ENCODE peak calls at places on chromosomes 2 and 18, in seven cellular contexts. One of them, this sample, is unnamed.

GRCh38 chr2:160338891-160339290 is 138.8 kb upstream of the ITGB6 start:
- DNase-seq in heart left ventricle: no peak
- DNase-seq in tibial nerve: peak
- DNase-seq in adrenal gland: peak
- DNase-seq in body of pancreas: no peak
- DNase-seq in stomach: no peak
- DNase-seq in IMR-90: peak
- DNase-seq in this sample: peak

GRCh38 chr2:3780477-3781402 is 77.4 kb downstream of the DCDC2C start:
- DNase-seq in stomach: peak
- DNase-seq in tibial nerve: peak
- DNase-seq in body of pancreas: peak
- DNase-seq in IMR-90: peak
- DNase-seq in adrenal gland: peak
- DNase-seq in heart left ventricle: peak
- DNase-seq in this sample: peak

GRCh38 chr2:163133602-163134001 is 295.0 kb upstream of the KCNH7 start:
- DNase-seq in tibial nerve: no peak
- DNase-seq in body of pancreas: no peak
- DNase-seq in heart left ventricle: no peak
- DNase-seq in adrenal gland: no peak
- DNase-seq in stomach: no peak
- DNase-seq in IMR-90: no peak
- DNase-seq in this sample: no peak

GRCh38 chr2:43133708-43134570 is 92.5 kb downstream of the ZFP36L2 start:
- DNase-seq in body of pancreas: peak
- DNase-seq in stomach: peak
- DNase-seq in IMR-90: no peak
- DNase-seq in tibial nerve: no peak
- DNase-seq in heart left ventricle: peak
- DNase-seq in adrenal gland: peak
- DNase-seq in this sample: no peak

GRCh38 chr2:45745231-45745630 is 93.8 kb downstream of the PRKCE start:
- DNase-seq in stomach: no peak
- DNase-seq in body of pancreas: no peak
- DNase-seq in IMR-90: no peak
- DNase-seq in heart left ventricle: no peak
- DNase-seq in adrenal gland: no peak
- DNase-seq in tibial nerve: no peak
- DNase-seq in this sample: no peak

GRCh38 chr2:7627587-7627986 is 710.4 kb downstream of the RNF144A start:
- DNase-seq in heart left ventricle: no peak
- DNase-seq in IMR-90: peak
- DNase-seq in adrenal gland: no peak
- DNase-seq in body of pancreas: no peak
- DNase-seq in tibial nerve: no peak
- DNase-seq in stomach: no peak
- DNase-seq in this sample: no peak

GRCh38 chr18:79512461-79513380 is 117.0 kb downstream of the NFATC1 start:
- DNase-seq in stomach: peak
- DNase-seq in tibial nerve: no peak
- DNase-seq in IMR-90: no peak
- DNase-seq in body of pancreas: no peak
- DNase-seq in adrenal gland: no peak
- DNase-seq in heart left ventricle: peak
- DNase-seq in this sample: peak

GRCh38 chr18:76821356-76821874 is 942 bp upstream of the ZNF236 start:
- DNase-seq in body of pancreas: no peak
- DNase-seq in stomach: no peak
- DNase-seq in tibial nerve: no peak
- DNase-seq in adrenal gland: no peak
- DNase-seq in IMR-90: no peak
- DNase-seq in heart left ventricle: no peak
- DNase-seq in this sample: no peak

GRCh38 chr2:3233877-3234276 is 143.7 kb downstream of the EIPR1 start:
- DNase-seq in heart left ventricle: no peak
- DNase-seq in stomach: peak
- DNase-seq in body of pancreas: no peak
- DNase-seq in IMR-90: no peak
- DNase-seq in tibial nerve: no peak
- DNase-seq in adrenal gland: no peak
- DNase-seq in this sample: no peak

GRCh38 chr2:116917196-116917595 is 897.3 kb upstream of the DDX18 start:
- DNase-seq in IMR-90: no peak
- DNase-seq in heart left ventricle: no peak
- DNase-seq in tibial nerve: no peak
- DNase-seq in body of pancreas: no peak
- DNase-seq in stomach: no peak
- DNase-seq in adrenal gland: no peak
- DNase-seq in this sample: no peak

GRCh38 chr18:61854578-61854977 is 38.2 kb downstream of the RNF152 start:
- DNase-seq in IMR-90: peak
- DNase-seq in tibial nerve: no peak
- DNase-seq in heart left ventricle: no peak
- DNase-seq in stomach: no peak
- DNase-seq in adrenal gland: no peak
- DNase-seq in body of pancreas: no peak
- DNase-seq in this sample: no peak

GRCh38 chr2:32991091-32991845 is 44.5 kb downstream of the LTBP1 start:
- DNase-seq in body of pancreas: no peak
- DNase-seq in heart left ventricle: no peak
- DNase-seq in tibial nerve: no peak
- DNase-seq in IMR-90: no peak
- DNase-seq in stomach: no peak
- DNase-seq in adrenal gland: no peak
- DNase-seq in this sample: no peak

GRCh38 chr2:26540977-26541376 is 63.1 kb upstream of the OTOF start:
- DNase-seq in tibial nerve: no peak
- DNase-seq in adrenal gland: no peak
- DNase-seq in stomach: no peak
- DNase-seq in body of pancreas: no peak
- DNase-seq in IMR-90: no peak
- DNase-seq in heart left ventricle: no peak
- DNase-seq in this sample: no peak

DNA sequence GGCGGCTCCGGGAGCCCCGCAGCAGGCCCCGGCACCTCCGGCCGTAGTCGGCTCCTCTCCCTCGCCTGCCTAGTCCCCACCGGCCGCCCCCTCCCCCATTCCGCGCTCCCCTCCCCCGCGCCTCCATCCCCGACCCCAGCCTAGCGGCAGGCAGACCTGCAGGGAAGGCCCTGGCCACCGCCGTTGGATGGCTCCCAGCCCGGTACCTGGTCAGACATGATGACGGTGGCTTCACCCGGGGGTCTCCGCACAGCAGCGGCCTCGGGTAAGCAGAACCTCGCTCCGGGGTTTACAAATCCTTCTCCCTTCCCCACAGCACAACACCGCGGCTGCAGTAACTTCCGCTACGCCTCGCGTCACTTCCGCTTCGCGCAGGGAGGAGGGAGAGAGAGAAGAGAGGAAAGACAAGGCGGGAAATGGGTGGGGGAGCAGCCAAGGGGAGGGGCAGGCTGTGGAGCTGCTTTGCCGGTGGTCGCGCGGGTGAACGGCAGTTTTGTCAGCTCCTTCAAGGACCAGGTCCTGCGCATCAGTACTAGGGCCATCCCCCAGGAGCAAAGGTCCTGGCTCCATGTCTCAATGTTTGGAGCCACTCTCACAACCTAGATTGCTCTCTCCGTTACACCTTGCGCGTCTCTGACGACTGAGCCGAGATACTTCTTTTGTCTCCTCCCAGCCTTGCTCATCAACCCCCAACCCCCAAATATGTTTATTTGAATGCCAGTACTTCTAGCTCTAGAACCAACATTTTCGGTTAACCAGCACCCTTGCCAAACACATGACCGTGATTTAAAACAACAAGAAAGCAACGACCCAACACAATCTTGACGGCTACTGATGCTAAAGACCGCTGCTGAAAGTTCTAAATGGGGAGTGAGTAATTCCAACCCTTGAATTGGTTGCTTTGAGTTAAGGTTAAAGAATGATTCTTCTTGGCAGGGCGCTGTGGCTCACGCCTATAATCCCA is at the start of gene SUMO1:
- DNase-seq in heart left ventricle: peak
- DNase-seq in stomach: peak
- DNase-seq in tibial nerve: peak
- DNase-seq in adrenal gland: peak
- DNase-seq in IMR-90: peak
- DNase-seq in body of pancreas: peak
- DNase-seq in this sample: peak
- TF ChIP-seq POLR2A in heart left ventricle: peak
- TF ChIP-seq POLR2A in stomach: no peak
- TF ChIP-seq POLR2A in tibial nerve: no peak
- TF ChIP-seq POLR2A in adrenal gland: peak
- TF ChIP-seq POLR2A in IMR-90: no peak
- TF ChIP-seq POLR2A in body of pancreas: no peak
- TF ChIP-seq POLR2A in this sample: no peak

GRCh38 chr2:222651721-222652420 is 4.0 kb downstream of the FARSB start:
- DNase-seq in heart left ventricle: no peak
- DNase-seq in IMR-90: peak
- DNase-seq in stomach: no peak
- DNase-seq in body of pancreas: no peak
- DNase-seq in tibial nerve: no peak
- DNase-seq in adrenal gland: no peak
- DNase-seq in this sample: no peak
- H3K27ac ChIP-seq in heart left ventricle: no peak
- H3K27ac ChIP-seq in IMR-90: no peak
- H3K27ac ChIP-seq in stomach: no peak
- H3K27ac ChIP-seq in body of pancreas: no peak
- H3K27ac ChIP-seq in tibial nerve: no peak
- H3K27ac ChIP-seq in adrenal gland: no peak
- H3K27ac ChIP-seq in this sample: no peak

DNA sequence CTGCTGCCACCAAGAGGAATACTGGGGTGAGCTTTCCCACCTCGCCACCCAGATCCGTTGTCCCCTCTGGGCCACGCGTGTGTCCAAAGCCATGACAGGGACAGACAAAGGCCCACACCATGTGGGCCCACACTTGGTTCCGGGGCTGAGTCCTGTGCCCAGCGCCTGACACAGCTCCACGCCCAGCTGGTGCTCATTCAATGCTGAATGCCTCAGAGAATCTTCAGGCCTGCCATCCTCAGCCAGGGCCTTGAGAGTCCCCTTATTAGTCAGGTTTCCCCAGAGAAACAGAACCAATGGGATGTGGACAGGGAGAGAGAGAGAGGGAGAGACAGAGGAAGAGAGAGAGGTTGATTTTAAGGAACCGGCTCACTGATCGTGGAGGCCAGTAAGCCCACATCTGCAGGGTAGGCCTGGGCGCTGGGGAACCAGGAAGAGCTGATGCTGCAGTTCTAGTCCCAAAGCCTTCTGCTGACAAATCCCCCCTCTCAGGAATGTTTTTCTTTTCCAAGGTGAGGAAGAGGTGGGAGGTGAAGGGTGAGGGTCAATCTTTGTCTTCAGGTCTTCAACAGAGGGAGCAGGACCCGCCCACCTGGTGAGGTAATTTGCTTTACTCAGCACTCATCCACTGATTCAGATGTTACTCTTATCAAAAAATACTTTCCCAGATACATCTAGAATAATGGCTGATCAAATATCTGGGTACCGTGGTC is 10.2 kb upstream of the SPATA3 start:
- DNase-seq in body of pancreas: no peak
- DNase-seq in stomach: no peak
- DNase-seq in heart left ventricle: no peak
- DNase-seq in IMR-90: no peak
- DNase-seq in tibial nerve: no peak
- DNase-seq in adrenal gland: no peak
- DNase-seq in this sample: no peak
- TF ChIP-seq POLR2A in body of pancreas: no peak
- TF ChIP-seq POLR2A in stomach: no peak
- TF ChIP-seq POLR2A in heart left ventricle: no peak
- TF ChIP-seq POLR2A in IMR-90: no peak
- TF ChIP-seq POLR2A in tibial nerve: no peak
- TF ChIP-seq POLR2A in adrenal gland: no peak
- TF ChIP-seq POLR2A in this sample: no peak

DNA sequence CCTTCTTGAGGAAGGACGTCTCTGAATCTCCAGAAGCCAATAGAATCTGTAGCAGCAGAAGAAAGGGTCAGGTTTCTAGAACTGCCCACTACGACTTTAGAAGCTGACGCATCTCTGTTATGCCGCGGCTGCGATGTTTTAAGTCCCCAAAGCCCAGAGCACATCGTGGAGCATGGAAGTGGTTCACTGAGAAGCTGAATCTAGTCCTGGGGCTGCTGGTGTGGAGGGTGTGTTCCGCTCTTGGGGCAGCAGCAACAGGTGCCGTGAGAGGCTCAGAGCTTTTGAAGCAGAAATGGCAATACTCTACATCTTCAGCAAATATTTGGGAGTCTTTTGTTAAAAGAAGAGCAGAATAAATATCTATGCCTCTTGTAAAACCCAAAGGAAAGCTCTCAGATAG is 48.9 kb upstream of the RMDN2 start:
- DNase-seq in body of pancreas: no peak
- DNase-seq in tibial nerve: no peak
- DNase-seq in heart left ventricle: no peak
- DNase-seq in stomach: no peak
- DNase-seq in IMR-90: no peak
- DNase-seq in adrenal gland: no peak
- DNase-seq in this sample: no peak
- H3K27ac ChIP-seq in body of pancreas: no peak
- H3K27ac ChIP-seq in tibial nerve: no peak
- H3K27ac ChIP-seq in heart left ventricle: peak
- H3K27ac ChIP-seq in stomach: no peak
- H3K27ac ChIP-seq in IMR-90: no peak
- H3K27ac ChIP-seq in adrenal gland: no peak
- H3K27ac ChIP-seq in this sample: no peak

GRCh38 chr2:109710505-109711229 is 83.4 kb upstream of the RGPD5 start:
- DNase-seq in adrenal gland: no peak
- DNase-seq in body of pancreas: no peak
- DNase-seq in tibial nerve: no peak
- DNase-seq in IMR-90: no peak
- DNase-seq in heart left ventricle: no peak
- DNase-seq in stomach: no peak
- DNase-seq in this sample: peak
- TF ChIP-seq POLR2A in adrenal gland: no peak
- TF ChIP-seq POLR2A in body of pancreas: no peak
- TF ChIP-seq POLR2A in tibial nerve: no peak
- TF ChIP-seq POLR2A in IMR-90: no peak
- TF ChIP-seq POLR2A in heart left ventricle: no peak
- TF ChIP-seq POLR2A in stomach: no peak
- TF ChIP-seq POLR2A in this sample: no peak